ENCODE peak calls at places on chromosomes 1 and 21, in nine cellular contexts. F, M, T, R, K, D, S, E and U are unnamed samples.

GRCh38 chr1:24438423-24438901 is 22.9 kb downstream of the NIPAL3 start:
- DNase-seq in F (peak; percentile 61), M (no peak), T (no peak), R (peak; percentile 74), K (peak; percentile 43), D (no peak), S (no peak), E (no peak), U (no peak)

GRCh38 chr21:44965251-44966022 is 25.6 kb downstream of the SLX9 start:
- DNase-seq in F (no peak), M (no peak), T (no peak), R (no peak), K (peak; percentile 69), D (no peak), S (no peak), E (no peak), U (no peak)

GRCh38 chr1:210944255-210944654 is 189.7 kb downstream of the KCNH1 start:
- DNase-seq in F (no peak), M (no peak), T (no peak), R (no peak), K (no peak), D (no peak), S (no peak), E (no peak), U (no peak)

GRCh38 chr1:20124451-20125057 is 5.2 kb upstream of the PLA2G2D start:
- DNase-seq in F (no peak), M (peak; percentile 91), T (no peak), R (peak; percentile 72), K (peak; percentile 78), D (no peak), S (no peak), E (no peak), U (peak; percentile 57)

GRCh38 chr1:99648107-99648506 is 2.2 kb downstream of the PALMD start:
- DNase-seq in F (no peak), M (peak; percentile 81), T (no peak), R (no peak), K (no peak), D (no peak), S (peak; percentile 10), E (no peak), U (peak; percentile 21)

GRCh38 chr21:16587671-16588379 is 858.0 kb downstream of the USP25 start:
- DNase-seq in F (no peak), M (peak; percentile 70), T (no peak), R (peak; percentile 77), K (peak; percentile 41), D (no peak), S (peak; percentile 16), E (no peak), U (peak; percentile 15)

GRCh38 chr21:29506947-29507346 is 208.2 kb downstream of the BACH1 start:
- DNase-seq in F (no peak), M (no peak), T (no peak), R (no peak), K (peak; percentile 23), D (no peak), S (no peak), E (no peak), U (no peak)

GRCh38 chr1:145995964-145996432 is 381 bp downstream of the TXNIP start:
- DNase-seq in F (no peak), M (no peak), T (no peak), R (no peak), K (no peak), D (no peak), S (peak; percentile 39), E (no peak), U (no peak)

GRCh38 chr1:71625004-71625403 is 544.2 kb upstream of the ZRANB2 start:
- DNase-seq in F (no peak), M (no peak), T (no peak), R (no peak), K (no peak), D (no peak), S (no peak), E (no peak), U (no peak)

GRCh38 chr1:151982300-151983005 is 11.2 kb downstream of the S100A10 start:
- DNase-seq in F (no peak), M (no peak), T (no peak), R (no peak), K (no peak), D (no peak), S (no peak), E (no peak), U (no peak)

GRCh38 chr1:83764209-83764608 is 234.7 kb downstream of the TTLL7 start:
- DNase-seq in F (no peak), M (no peak), T (no peak), R (no peak), K (no peak), D (no peak), S (no peak), E (no peak), U (no peak)